ENCODE peak calls at places on chromosomes 11 and 22, in five cellular contexts. J is midbrain; M is CD8-positive, alpha-beta memory T cell; T is activated CD8-positive, alpha-beta memory T cell treated with anti-CD3 and anti-CD28 coated beads for 48 hours; W is NCI-H748 treated with DMSO at 0.1 percent for 48 hours. D is an unnamed sample.

GRCh38 chr11:133191931-133192330 is 340.4 kb downstream of the OPCML start:
- DNase-seq in J (peak; percentile 1), M (no peak), T (no peak), W (no peak), D (peak; percentile 56)

GRCh38 chr11:13567551-13567950 is 71.8 kb upstream of the PTH start:
- DNase-seq in J (no peak), M (no peak), T (no peak), W (no peak), D (no peak)

GRCh38 chr11:115745041-115745440 is 240.8 kb upstream of the CADM1 start:
- DNase-seq in J (no peak), M (no peak), T (no peak), W (no peak), D (no peak)

GRCh38 chr11:15663778-15664218 is 549.1 kb downstream of the INSC start:
- DNase-seq in J (no peak), M (no peak), T (no peak), W (peak; percentile 73), D (no peak)

GRCh38 chr11:29256580-29256979 is 760.2 kb downstream of the KCNA4 start:
- DNase-seq in J (no peak), M (no peak), T (no peak), W (no peak), D (no peak)

GRCh38 chr11:76277298-76278175 is 71.2 kb upstream of the WNT11 start:
- DNase-seq in J (no peak), M (no peak), T (no peak), W (no peak), D (no peak)

GRCh38 chr11:67745181-67745726 is 70.8 kb upstream of the ALDH3B2 start:
- DNase-seq in J (no peak), M (no peak), T (no peak), W (no peak), D (no peak)

GRCh38 chr22:38775656-38776055 is 18.3 kb downstream of the DNAL4 start:
- DNase-seq in J (no peak), M (no peak), T (no peak), W (no peak), D (no peak)

GRCh38 chr11:100735949-100736675 is 49.0 kb downstream of the ARHGAP42 start:
- DNase-seq in J (no peak), M (no peak), T (no peak), W (no peak), D (no peak)

GRCh38 chr11:57940044-57940781 is 83.5 kb upstream of the OR9Q1 start:
- DNase-seq in J (no peak), M (no peak), T (no peak), W (no peak), D (no peak)

GRCh38 chr22:46027219-46028068 is 50.5 kb upstream of the WNT7B start:
- DNase-seq in J (peak; percentile 86), M (no peak), T (no peak), W (no peak), D (peak; percentile 91)

GRCh38 chr11:104011031-104011430 is 25.4 kb upstream of the DDI1 start:
- DNase-seq in J (no peak), M (no peak), T (no peak), W (no peak), D (no peak)

GRCh38 chr11:65646921-65647701 is 9.2 kb downstream of the SIPA1 start:
- DNase-seq in J (peak; percentile 40), M (no peak), T (no peak), W (peak; percentile 8), D (peak; percentile 65)

GRCh38 chr22:41339823-41340222 is 38.5 kb downstream of the ZC3H7B start:
- DNase-seq in J (no peak), M (no peak), T (no peak), W (no peak), D (no peak)

GRCh38 chr11:121465709-121466062 is 12.9 kb upstream of the SORL1-AS1 start:
- DNase-seq in J (no peak), M (no peak), T (no peak), W (no peak), D (no peak)

GRCh38 chr22:37202706-37203105 is 9.6 kb downstream of the SSTR3 start:
- DNase-seq in J (no peak), M (no peak), T (no peak), W (no peak), D (no peak)

GRCh38 chr11:8221025-8221723 is 42.5 kb downstream of the LMO1 start:
- DNase-seq in J (no peak), M (no peak), T (no peak), W (no peak), D (no peak)

GRCh38 chr11:122362381-122362780 is 246.4 kb upstream of the BLID start:
- DNase-seq in J (no peak), M (no peak), T (no peak), W (no peak), D (no peak)

GRCh38 chr11:61534901-61535839 is 26.6 kb downstream of the LRRC10B start:
- DNase-seq in J (no peak), M (no peak), T (no peak), W (no peak), D (no peak)

GRCh38 chr11:129853508-129854228 is 38.0 kb downstream of the TMEM45B start:
- DNase-seq in J (peak; percentile 1), M (peak; percentile 87), T (no peak), W (peak; percentile 82), D (no peak)

GRCh38 chr11:57422669-57423068 is 4.3 kb downstream of the SLC43A3 start:
- DNase-seq in J (no peak), M (no peak), T (no peak), W (no peak), D (no peak)

GRCh38 chr11:100557830-100558611 is 129.1 kb upstream of the ARHGAP42 start:
- DNase-seq in J (no peak), M (no peak), T (no peak), W (no peak), D (no peak)

GRCh38 chr11:6353367-6353987 is 33.2 kb upstream of the CAVIN3 start:
- DNase-seq in J (peak; percentile 25), M (peak; percentile 54), T (peak; percentile 40), W (peak; percentile 83), D (peak; percentile 15)

GRCh38 chr11:34269031-34269430 is 88.8 kb downstream of the ABTB2 start:
- DNase-seq in J (no peak), M (no peak), T (no peak), W (no peak), D (no peak)

GRCh38 chr22:49929553-49929979 is 11.1 kb downstream of the CRELD2 start:
- DNase-seq in J (peak; percentile 37), M (peak; percentile 75), T (peak; percentile 78), W (peak; percentile 22), D (no peak)

GRCh38 chr11:115580927-115581680 is 76.9 kb upstream of the CADM1 start:
- DNase-seq in J (no peak), M (no peak), T (no peak), W (peak; percentile 62), D (no peak)

GRCh38 chr11:126891556-126892217 is 108.9 kb downstream of the KIRREL3 start:
- DNase-seq in J (no peak), M (no peak), T (no peak), W (no peak), D (peak; percentile 40)

GRCh38 chr11:128852327-128853023 is 14.6 kb downstream of the KCNJ1 start:
- DNase-seq in J (no peak), M (no peak), T (no peak), W (no peak), D (no peak)

GRCh38 chr22:38941488-38941987 is 15.9 kb upstream of the APOBEC3A start:
- DNase-seq in J (no peak), M (no peak), T (peak; percentile 36), W (no peak), D (peak; percentile 29)

GRCh38 chr11:104337273-104337672 is 173.3 kb upstream of the PDGFD start:
- DNase-seq in J (no peak), M (no peak), T (no peak), W (no peak), D (no peak)

GRCh38 chr11:5272395-5273017 is 2.8 kb upstream of the HBE1 start:
- DNase-seq in J (no peak), M (no peak), T (no peak), W (no peak), D (no peak)

GRCh38 chr11:87840786-87841185 is 334.5 kb downstream of the RAB38 start:
- DNase-seq in J (no peak), M (no peak), T (no peak), W (no peak), D (no peak)